ENCODE peak calls at places on chromosomes 13 and 19, in nine cellular contexts. One of them, this sample, is unnamed.

GRCh38 chr13:105059786-105060185 is 1475.7 kb downstream of the EFNB2 start:
- DNase-seq in prostate gland: no peak
- DNase-seq in colonic mucosa: no peak
- DNase-seq in HCT116: no peak
- DNase-seq in mesenchymal stem cell: no peak
- DNase-seq in A549: no peak
- DNase-seq in lung: no peak
- DNase-seq in lower lobe of right lung: no peak
- DNase-seq in body of pancreas: no peak
- DNase-seq in this sample: no peak

GRCh38 chr13:43145556-43145955 is 122.2 kb downstream of the DNAJC15 start:
- DNase-seq in prostate gland: no peak
- DNase-seq in colonic mucosa: no peak
- DNase-seq in HCT116: no peak
- DNase-seq in mesenchymal stem cell: no peak
- DNase-seq in A549: no peak
- DNase-seq in lung: no peak
- DNase-seq in lower lobe of right lung: no peak
- DNase-seq in body of pancreas: no peak
- DNase-seq in this sample: no peak

GRCh38 chr13:33349314-33349995 is 63.9 kb upstream of the STARD13 start:
- DNase-seq in prostate gland: no peak
- DNase-seq in colonic mucosa: peak
- DNase-seq in HCT116: no peak
- DNase-seq in mesenchymal stem cell: peak
- DNase-seq in A549: no peak
- DNase-seq in lung: no peak
- DNase-seq in lower lobe of right lung: no peak
- DNase-seq in body of pancreas: peak
- DNase-seq in this sample: no peak

GRCh38 chr13:90968510-90968909 is 379.0 kb upstream of the MIR17HG start:
- DNase-seq in prostate gland: no peak
- DNase-seq in colonic mucosa: no peak
- DNase-seq in HCT116: peak
- DNase-seq in mesenchymal stem cell: peak
- DNase-seq in A549: peak
- DNase-seq in lung: no peak
- DNase-seq in lower lobe of right lung: no peak
- DNase-seq in body of pancreas: no peak
- DNase-seq in this sample: no peak

GRCh38 chr13:107585466-107585865 is 629.9 kb downstream of the LIG4 start:
- DNase-seq in prostate gland: no peak
- DNase-seq in colonic mucosa: no peak
- DNase-seq in HCT116: no peak
- DNase-seq in mesenchymal stem cell: peak
- DNase-seq in A549: no peak
- DNase-seq in lung: no peak
- DNase-seq in lower lobe of right lung: no peak
- DNase-seq in body of pancreas: peak
- DNase-seq in this sample: no peak

GRCh38 chr19:54014920-54015560 is 23.6 kb downstream of the CACNG6 start:
- DNase-seq in prostate gland: no peak
- DNase-seq in colonic mucosa: no peak
- DNase-seq in HCT116: no peak
- DNase-seq in mesenchymal stem cell: no peak
- DNase-seq in A549: no peak
- DNase-seq in lung: no peak
- DNase-seq in lower lobe of right lung: no peak
- DNase-seq in body of pancreas: no peak
- DNase-seq in this sample: no peak

GRCh38 chr19:17183271-17183757 is 31.8 kb upstream of the USE1 start:
- DNase-seq in prostate gland: no peak
- DNase-seq in colonic mucosa: no peak
- DNase-seq in HCT116: no peak
- DNase-seq in mesenchymal stem cell: no peak
- DNase-seq in A549: no peak
- DNase-seq in lung: no peak
- DNase-seq in lower lobe of right lung: no peak
- DNase-seq in body of pancreas: no peak
- DNase-seq in this sample: no peak

GRCh38 chr13:90723381-90723780 is 624.1 kb upstream of the MIR17HG start:
- DNase-seq in prostate gland: no peak
- DNase-seq in colonic mucosa: no peak
- DNase-seq in HCT116: no peak
- DNase-seq in mesenchymal stem cell: peak
- DNase-seq in A549: no peak
- DNase-seq in lung: no peak
- DNase-seq in lower lobe of right lung: no peak
- DNase-seq in body of pancreas: no peak
- DNase-seq in this sample: no peak

GRCh38 chr19:27795369-27795768 is 1417.6 kb downstream of the UQCRFS1 start:
- DNase-seq in prostate gland: no peak
- DNase-seq in colonic mucosa: no peak
- DNase-seq in HCT116: no peak
- DNase-seq in mesenchymal stem cell: no peak
- DNase-seq in A549: no peak
- DNase-seq in lung: no peak
- DNase-seq in lower lobe of right lung: peak
- DNase-seq in body of pancreas: no peak
- DNase-seq in this sample: no peak

GRCh38 chr19:11281336-11282049 is 14.5 kb upstream of the TSPAN16 start:
- DNase-seq in prostate gland: no peak
- DNase-seq in colonic mucosa: no peak
- DNase-seq in HCT116: no peak
- DNase-seq in mesenchymal stem cell: peak
- DNase-seq in A549: no peak
- DNase-seq in lung: no peak
- DNase-seq in lower lobe of right lung: no peak
- DNase-seq in body of pancreas: no peak
- DNase-seq in this sample: no peak

GRCh38 chr13:93023929-93024328 is 202.7 kb upstream of the GPC6 start:
- DNase-seq in prostate gland: no peak
- DNase-seq in colonic mucosa: no peak
- DNase-seq in HCT116: no peak
- DNase-seq in mesenchymal stem cell: no peak
- DNase-seq in A549: no peak
- DNase-seq in lung: no peak
- DNase-seq in lower lobe of right lung: no peak
- DNase-seq in body of pancreas: no peak
- DNase-seq in this sample: no peak

GRCh38 chr19:53034948-53035675 is 9.4 kb upstream of the ERVV-2 start:
- DNase-seq in prostate gland: no peak
- DNase-seq in colonic mucosa: no peak
- DNase-seq in HCT116: no peak
- DNase-seq in mesenchymal stem cell: no peak
- DNase-seq in A549: no peak
- DNase-seq in lung: no peak
- DNase-seq in lower lobe of right lung: no peak
- DNase-seq in body of pancreas: no peak
- DNase-seq in this sample: peak

GRCh38 chr13:46666727-46667456 is 113.9 kb downstream of the LRCH1 start:
- DNase-seq in prostate gland: no peak
- DNase-seq in colonic mucosa: no peak
- DNase-seq in HCT116: no peak
- DNase-seq in mesenchymal stem cell: no peak
- DNase-seq in A549: no peak
- DNase-seq in lung: no peak
- DNase-seq in lower lobe of right lung: no peak
- DNase-seq in body of pancreas: no peak
- DNase-seq in this sample: no peak

GRCh38 chr13:46665630-46666482 is 112.9 kb downstream of the LRCH1 start:
- DNase-seq in prostate gland: no peak
- DNase-seq in colonic mucosa: peak
- DNase-seq in HCT116: no peak
- DNase-seq in mesenchymal stem cell: peak
- DNase-seq in A549: peak
- DNase-seq in lung: no peak
- DNase-seq in lower lobe of right lung: no peak
- DNase-seq in body of pancreas: no peak
- DNase-seq in this sample: no peak

GRCh38 chr13:46668906-46669525 is 116.0 kb downstream of the LRCH1 start:
- DNase-seq in prostate gland: no peak
- DNase-seq in colonic mucosa: no peak
- DNase-seq in HCT116: no peak
- DNase-seq in mesenchymal stem cell: peak
- DNase-seq in A549: no peak
- DNase-seq in lung: no peak
- DNase-seq in lower lobe of right lung: no peak
- DNase-seq in body of pancreas: no peak
- DNase-seq in this sample: no peak

GRCh38 chr13:46668302-46668720 is 115.3 kb downstream of the LRCH1 start:
- DNase-seq in prostate gland: no peak
- DNase-seq in colonic mucosa: peak
- DNase-seq in HCT116: no peak
- DNase-seq in mesenchymal stem cell: peak
- DNase-seq in A549: no peak
- DNase-seq in lung: peak
- DNase-seq in lower lobe of right lung: no peak
- DNase-seq in body of pancreas: no peak
- DNase-seq in this sample: no peak

DNA sequence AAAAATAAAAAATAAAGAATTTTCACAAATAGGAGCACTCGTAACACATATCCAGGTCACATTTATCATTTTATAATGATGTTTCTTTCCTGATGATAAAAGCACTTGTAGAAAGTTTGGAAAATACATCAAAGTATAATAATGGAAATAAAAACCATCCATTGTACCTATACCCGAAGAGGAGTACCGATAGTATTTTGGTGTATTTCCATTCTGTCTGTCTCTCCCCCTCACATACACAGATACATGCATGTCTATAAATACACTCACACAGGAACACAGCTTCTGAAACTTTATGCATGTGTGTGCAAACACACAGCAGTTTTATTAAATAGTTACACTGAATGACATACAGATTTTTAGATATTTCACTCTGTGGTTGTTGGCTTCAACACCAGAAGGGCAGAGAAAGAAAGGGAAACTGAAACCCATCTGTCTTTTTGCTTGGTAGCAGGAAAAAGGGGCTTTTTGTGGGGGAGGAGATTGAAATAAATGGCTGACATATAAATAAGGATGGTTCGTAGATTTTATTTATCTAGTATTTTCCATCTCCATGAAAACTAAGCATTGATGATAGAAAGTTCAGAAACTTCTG is 114.8 kb downstream of the LRCH1 start:
- DNase-seq in prostate gland: no peak
- DNase-seq in colonic mucosa: no peak
- DNase-seq in HCT116: no peak
- DNase-seq in mesenchymal stem cell: peak
- DNase-seq in A549: no peak
- DNase-seq in lung: no peak
- DNase-seq in lower lobe of right lung: no peak
- DNase-seq in body of pancreas: no peak
- DNase-seq in this sample: no peak
- H3K27ac ChIP-seq in prostate gland: no peak
- H3K27ac ChIP-seq in colonic mucosa: peak
- H3K27ac ChIP-seq in HCT116: no peak
- H3K27ac ChIP-seq in mesenchymal stem cell: peak
- H3K27ac ChIP-seq in A549: peak
- H3K27ac ChIP-seq in lung: no peak
- H3K27ac ChIP-seq in lower lobe of right lung: peak
- H3K27ac ChIP-seq in body of pancreas: no peak
- H3K27ac ChIP-seq in this sample: no peak

DNA sequence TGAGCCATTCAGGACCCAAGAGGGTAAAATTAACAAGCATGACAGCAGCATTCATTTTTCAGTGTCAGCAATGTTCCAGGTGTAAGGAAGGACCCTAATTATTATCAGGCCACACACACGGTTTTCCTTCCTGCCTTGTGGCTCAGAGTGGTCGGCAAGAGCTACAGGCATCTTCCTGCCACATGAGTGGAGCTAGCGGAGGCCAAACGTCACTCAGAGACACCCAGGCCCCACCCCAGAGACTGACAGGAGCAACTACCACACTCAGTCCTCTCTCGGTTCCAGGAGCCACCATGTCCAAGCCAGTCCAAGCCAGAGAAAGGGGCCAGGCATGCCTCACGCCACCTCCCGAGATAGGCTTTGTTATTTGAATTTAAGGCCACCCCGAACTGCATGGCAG is 394.9 kb downstream of the FOXO1 start:
- DNase-seq in prostate gland: no peak
- DNase-seq in colonic mucosa: no peak
- DNase-seq in HCT116: no peak
- DNase-seq in mesenchymal stem cell: no peak
- DNase-seq in A549: no peak
- DNase-seq in lung: no peak
- DNase-seq in lower lobe of right lung: peak
- DNase-seq in body of pancreas: peak
- DNase-seq in this sample: no peak
- H3K27ac ChIP-seq in prostate gland: peak
- H3K27ac ChIP-seq in colonic mucosa: no peak
- H3K27ac ChIP-seq in HCT116: no peak
- H3K27ac ChIP-seq in mesenchymal stem cell: peak
- H3K27ac ChIP-seq in A549: peak
- H3K27ac ChIP-seq in lung: peak
- H3K27ac ChIP-seq in lower lobe of right lung: peak
- H3K27ac ChIP-seq in body of pancreas: peak
- H3K27ac ChIP-seq in this sample: peak

GRCh38 chr19:9700229-9700981 is 25.5 kb upstream of the ZNF562 start:
- DNase-seq in prostate gland: peak
- DNase-seq in colonic mucosa: no peak
- DNase-seq in HCT116: no peak
- DNase-seq in mesenchymal stem cell: no peak
- DNase-seq in A549: no peak
- DNase-seq in lung: no peak
- DNase-seq in lower lobe of right lung: no peak
- DNase-seq in body of pancreas: no peak
- DNase-seq in this sample: no peak
- H3K27ac ChIP-seq in prostate gland: peak
- H3K27ac ChIP-seq in colonic mucosa: no peak
- H3K27ac ChIP-seq in HCT116: no peak
- H3K27ac ChIP-seq in mesenchymal stem cell: no peak
- H3K27ac ChIP-seq in A549: no peak
- H3K27ac ChIP-seq in lung: no peak
- H3K27ac ChIP-seq in lower lobe of right lung: no peak
- H3K27ac ChIP-seq in body of pancreas: no peak
- H3K27ac ChIP-seq in this sample: peak

GRCh38 chr13:52411629-52412028 is 5.7 kb upstream of the THSD1 start:
- DNase-seq in prostate gland: no peak
- DNase-seq in colonic mucosa: no peak
- DNase-seq in HCT116: no peak
- DNase-seq in mesenchymal stem cell: peak
- DNase-seq in A549: peak
- DNase-seq in lung: no peak
- DNase-seq in lower lobe of right lung: no peak
- DNase-seq in body of pancreas: no peak
- DNase-seq in this sample: peak

GRCh38 chr13:52405369-52405766 is 604 bp downstream of the THSD1 start:
- DNase-seq in prostate gland: no peak
- DNase-seq in colonic mucosa: no peak
- DNase-seq in HCT116: no peak
- DNase-seq in mesenchymal stem cell: no peak
- DNase-seq in A549: no peak
- DNase-seq in lung: no peak
- DNase-seq in lower lobe of right lung: no peak
- DNase-seq in body of pancreas: no peak
- DNase-seq in this sample: no peak

GRCh38 chr13:52406629-52407028 is 657 bp upstream of the THSD1 start:
- DNase-seq in prostate gland: no peak
- DNase-seq in colonic mucosa: no peak
- DNase-seq in HCT116: no peak
- DNase-seq in mesenchymal stem cell: no peak
- DNase-seq in A549: no peak
- DNase-seq in lung: no peak
- DNase-seq in lower lobe of right lung: no peak
- DNase-seq in body of pancreas: no peak
- DNase-seq in this sample: no peak

GRCh38 chr13:52405767-52406494 is at the start of gene THSD1:
- DNase-seq in prostate gland: peak
- DNase-seq in colonic mucosa: peak
- DNase-seq in HCT116: no peak
- DNase-seq in mesenchymal stem cell: no peak
- DNase-seq in A549: peak
- DNase-seq in lung: peak
- DNase-seq in lower lobe of right lung: peak
- DNase-seq in body of pancreas: peak
- DNase-seq in this sample: no peak
- H3K27ac ChIP-seq in prostate gland: no peak
- H3K27ac ChIP-seq in colonic mucosa: no peak
- H3K27ac ChIP-seq in HCT116: no peak
- H3K27ac ChIP-seq in mesenchymal stem cell: no peak
- H3K27ac ChIP-seq in A549: peak
- H3K27ac ChIP-seq in lung: peak
- H3K27ac ChIP-seq in lower lobe of right lung: peak
- H3K27ac ChIP-seq in body of pancreas: no peak
- H3K27ac ChIP-seq in this sample: peak

This sample was measured in epithelial cell of prostate.